ENCODE peak calls at places on chromosome 4, in five cellular contexts. M is GM12878, L is ovary, K is neuronal stem cell, D is dermis microvascular lymphatic vessel endothelial cell. I is an unnamed sample.

GRCh38 chr4:84530871-84531270 is 31.8 kb upstream of the NKX6-1 start:
- DNase-seq in K (no peak), L (no peak), D (no peak), M (no peak), I (peak)

GRCh38 chr4:80069837-80070788 is 2.9 kb downstream of the ANTXR2 start:
- DNase-seq in M (no peak), L (no peak), K (no peak), D (peak), I (peak)

GRCh38 chr4:139279723-139280620 is at the start of gene MGARP:
- DNase-seq in K (peak), L (peak), M (no peak), D (peak), I (peak)

GRCh38 chr4:120520761-120521160 is 401.8 kb downstream of the PRDM5 start:
- DNase-seq in M (no peak), L (no peak), D (no peak), K (no peak), I (no peak)

GRCh38 chr4:184838249-184839074 is 12.7 kb upstream of the ACSL1 start:
- DNase-seq in K (no peak), D (no peak), L (no peak), M (no peak), I (peak)

GRCh38 chr4:1200425-1201035 is 28.1 kb upstream of the SPON2 start:
- DNase-seq in K (no peak), M (no peak), L (peak), D (peak), I (peak)

GRCh38 chr4:46937493-46937892 is 28.4 kb upstream of the COX7B2 start:
- DNase-seq in K (no peak), M (no peak), L (no peak), D (peak), I (no peak)

GRCh38 chr4:53937327-53937726 is 127.1 kb downstream of the CHIC2 start:
- DNase-seq in M (no peak), K (no peak), D (no peak), L (no peak), I (no peak)

GRCh38 chr4:122041312-122041711 is 89.5 kb upstream of the TRPC3 start:
- DNase-seq in L (no peak), M (no peak), D (no peak), K (no peak), I (no peak)

GRCh38 chr4:144782345-144782744 is 136.4 kb downstream of the HHIP start:
- DNase-seq in D (peak), L (no peak), K (no peak), M (no peak), I (no peak)

GRCh38 chr4:2096073-2096609 is 37.0 kb downstream of the NAT8L start:
- DNase-seq in L (no peak), K (no peak), D (no peak), M (no peak), I (no peak)

GRCh38 chr4:44791842-44792241 is 65.5 kb upstream of the GNPDA2 start:
- DNase-seq in M (no peak), K (no peak), L (no peak), D (no peak), I (no peak)

GRCh38 chr4:159764343-159764952 is 661.6 kb downstream of the RAPGEF2 start:
- DNase-seq in D (peak), M (no peak), K (peak), L (no peak), I (no peak)

GRCh38 chr4:138892483-138893386 is 122.8 kb upstream of the NOCT start:
- DNase-seq in L (no peak), D (no peak), M (no peak), K (no peak), I (peak)

GRCh38 chr4:6253961-6254360 is 15.7 kb upstream of the WFS1 start:
- DNase-seq in K (no peak), L (no peak), M (no peak), D (no peak), I (no peak)

GRCh38 chr4:25915359-25915716 is 1.3 kb downstream of the SMIM20 start:
- DNase-seq in M (no peak), K (no peak), L (peak), D (no peak), I (no peak)

GRCh38 chr4:74166823-74167222 is 8.9 kb downstream of the MTHFD2L start:
- DNase-seq in D (no peak), K (no peak), M (no peak), L (no peak), I (no peak)

GRCh38 chr4:113411496-113411938 is 350.0 kb downstream of the CAMK2D start:
- DNase-seq in K (no peak), M (no peak), L (no peak), D (peak), I (peak)

GRCh38 chr4:140673729-140674128 is 82.5 kb downstream of the TBC1D9 start:
- DNase-seq in D (peak), K (no peak), L (no peak), M (no peak), I (peak)

GRCh38 chr4:160319221-160319867 is 1216.5 kb downstream of the RAPGEF2 start:
- DNase-seq in D (no peak), M (no peak), K (no peak), L (no peak), I (no peak)

GRCh38 chr4:57639566-57640328 is 529.6 kb upstream of the IGFBP7 start:
- DNase-seq in D (no peak), M (no peak), L (no peak), K (no peak), I (no peak)

GRCh38 chr4:71396382-71396781 is 57.6 kb downstream of the SLC4A4 start:
- DNase-seq in K (no peak), D (no peak), M (no peak), L (no peak), I (peak)

GRCh38 chr4:40437741-40438383 is 102.7 kb downstream of the CHRNA9 start:
- DNase-seq in L (no peak), D (no peak), M (no peak), K (no peak), I (no peak)